ENCODE peak calls at places on chromosomes 7 and 10, in six cellular contexts. One of them, this sample, is unnamed.

GRCh38 chr7:23938937-23939552 is 229.0 kb downstream of the STK31 start:
- DNase-seq in osteoblast: no peak
- DNase-seq in coronary artery: no peak
- DNase-seq in GM23338: peak
- DNase-seq in endothelial cell: peak
- DNase-seq in NCI-H2081 treated with DMSO at 0.1 percent for 48 hours: no peak
- DNase-seq in this sample: peak

GRCh38 chr7:56537952-56538351 is 421.7 kb upstream of the NUPR2 start:
- DNase-seq in osteoblast: no peak
- DNase-seq in coronary artery: no peak
- DNase-seq in GM23338: no peak
- DNase-seq in endothelial cell: no peak
- DNase-seq in NCI-H2081 treated with DMSO at 0.1 percent for 48 hours: no peak
- DNase-seq in this sample: no peak

GRCh38 chr10:102167861-102168260 is 15.7 kb downstream of the NOLC1 start:
- DNase-seq in osteoblast: no peak
- DNase-seq in coronary artery: no peak
- DNase-seq in GM23338: no peak
- DNase-seq in endothelial cell: no peak
- DNase-seq in NCI-H2081 treated with DMSO at 0.1 percent for 48 hours: no peak
- DNase-seq in this sample: no peak

GRCh38 chr7:108014747-108015682 is 12.1 kb upstream of the LAMB1 start:
- DNase-seq in osteoblast: peak
- DNase-seq in coronary artery: no peak
- DNase-seq in GM23338: no peak
- DNase-seq in endothelial cell: no peak
- DNase-seq in NCI-H2081 treated with DMSO at 0.1 percent for 48 hours: no peak
- DNase-seq in this sample: no peak

GRCh38 chr10:129761981-129762956 is 201.8 kb downstream of the EBF3 start:
- DNase-seq in osteoblast: peak
- DNase-seq in coronary artery: peak
- DNase-seq in GM23338: no peak
- DNase-seq in endothelial cell: no peak
- DNase-seq in NCI-H2081 treated with DMSO at 0.1 percent for 48 hours: no peak
- DNase-seq in this sample: peak

GRCh38 chr10:18689498-18689897 is 30.3 kb downstream of the ARL5B start:
- DNase-seq in osteoblast: peak
- DNase-seq in coronary artery: no peak
- DNase-seq in GM23338: peak
- DNase-seq in endothelial cell: no peak
- DNase-seq in NCI-H2081 treated with DMSO at 0.1 percent for 48 hours: no peak
- DNase-seq in this sample: peak

GRCh38 chr10:70130878-70131559 is 1.6 kb downstream of the AIFM2 start:
- DNase-seq in osteoblast: peak
- DNase-seq in coronary artery: peak
- DNase-seq in GM23338: no peak
- DNase-seq in endothelial cell: no peak
- DNase-seq in NCI-H2081 treated with DMSO at 0.1 percent for 48 hours: no peak
- DNase-seq in this sample: no peak

GRCh38 chr10:110208614-110209398 is 1.4 kb downstream of the MXI1 start:
- DNase-seq in osteoblast: peak
- DNase-seq in coronary artery: peak
- DNase-seq in GM23338: no peak
- DNase-seq in endothelial cell: no peak
- DNase-seq in NCI-H2081 treated with DMSO at 0.1 percent for 48 hours: no peak
- DNase-seq in this sample: no peak

GRCh38 chr7:147509052-147509480 is 1081.5 kb upstream of the C7orf33 start:
- DNase-seq in osteoblast: peak
- DNase-seq in coronary artery: no peak
- DNase-seq in GM23338: no peak
- DNase-seq in endothelial cell: no peak
- DNase-seq in NCI-H2081 treated with DMSO at 0.1 percent for 48 hours: no peak
- DNase-seq in this sample: peak

This sample was measured in left kidney.